ENCODE peak calls at places on chromosomes 7 and 10, in nine cellular contexts. One of them, this sample, is unnamed.

GRCh38 chr10:28807760-28808613 is 130.7 kb downstream of the BAMBI start:
- DNase-seq in stomach: no peak
- DNase-seq in ELF-1: peak; percentile 54
- DNase-seq in HTR-8/SVneo: no peak
- DNase-seq in T-cell: no peak
- DNase-seq in neural progenitor cell: no peak
- DNase-seq in fibroblast of pulmonary artery: peak; percentile 62
- DNase-seq in activated T-cell treated with anti-CD3 and anti-CD28 coated beads for 48 hours: no peak
- DNase-seq in fibroblast of mammary gland: no peak
- DNase-seq in this sample: no peak

GRCh38 chr7:38753347-38753746 is 122.2 kb upstream of the AMPH start:
- DNase-seq in stomach: no peak
- DNase-seq in activated T-cell treated with anti-CD3 and anti-CD28 coated beads for 48 hours: no peak
- DNase-seq in fibroblast of mammary gland: no peak
- DNase-seq in HTR-8/SVneo: no peak
- DNase-seq in ELF-1: no peak
- DNase-seq in fibroblast of pulmonary artery: no peak
- DNase-seq in neural progenitor cell: no peak
- DNase-seq in T-cell: no peak
- DNase-seq in this sample: no peak

GRCh38 chr7:2757361-2757903 is 69.4 kb downstream of the AMZ1 start:
- DNase-seq in T-cell: no peak
- DNase-seq in stomach: no peak
- DNase-seq in ELF-1: no peak
- DNase-seq in HTR-8/SVneo: peak; percentile 59
- DNase-seq in activated T-cell treated with anti-CD3 and anti-CD28 coated beads for 48 hours: no peak
- DNase-seq in fibroblast of pulmonary artery: no peak
- DNase-seq in neural progenitor cell: no peak
- DNase-seq in fibroblast of mammary gland: no peak
- DNase-seq in this sample: no peak

GRCh38 chr7:148927141-148927540 is 43.0 kb upstream of the EZH2 start:
- DNase-seq in activated T-cell treated with anti-CD3 and anti-CD28 coated beads for 48 hours: no peak
- DNase-seq in neural progenitor cell: no peak
- DNase-seq in fibroblast of pulmonary artery: no peak
- DNase-seq in stomach: no peak
- DNase-seq in ELF-1: no peak
- DNase-seq in T-cell: no peak
- DNase-seq in HTR-8/SVneo: no peak
- DNase-seq in fibroblast of mammary gland: no peak
- DNase-seq in this sample: no peak

GRCh38 chr7:103887853-103888602 is 101.4 kb downstream of the RELN start:
- DNase-seq in fibroblast of pulmonary artery: no peak
- DNase-seq in fibroblast of mammary gland: peak; percentile 8
- DNase-seq in stomach: no peak
- DNase-seq in neural progenitor cell: no peak
- DNase-seq in activated T-cell treated with anti-CD3 and anti-CD28 coated beads for 48 hours: no peak
- DNase-seq in HTR-8/SVneo: peak; percentile 0
- DNase-seq in T-cell: no peak
- DNase-seq in ELF-1: no peak
- DNase-seq in this sample: no peak

GRCh38 chr10:75051308-75051707 is 60.1 kb upstream of the SAMD8 start:
- DNase-seq in ELF-1: no peak
- DNase-seq in activated T-cell treated with anti-CD3 and anti-CD28 coated beads for 48 hours: no peak
- DNase-seq in fibroblast of mammary gland: no peak
- DNase-seq in fibroblast of pulmonary artery: no peak
- DNase-seq in neural progenitor cell: no peak
- DNase-seq in stomach: no peak
- DNase-seq in HTR-8/SVneo: no peak
- DNase-seq in T-cell: no peak
- DNase-seq in this sample: no peak

GRCh38 chr7:138752568-138753518 is 45.0 kb upstream of the TMEM213 start:
- DNase-seq in T-cell: peak; percentile 94
- DNase-seq in neural progenitor cell: peak; percentile 51
- DNase-seq in fibroblast of pulmonary artery: no peak
- DNase-seq in fibroblast of mammary gland: no peak
- DNase-seq in stomach: peak; percentile 51
- DNase-seq in HTR-8/SVneo: no peak
- DNase-seq in ELF-1: peak; percentile 79
- DNase-seq in activated T-cell treated with anti-CD3 and anti-CD28 coated beads for 48 hours: peak; percentile 78
- DNase-seq in this sample: peak; percentile 59

GRCh38 chr7:155228459-155228845 is 69.2 kb upstream of the INSIG1 start:
- DNase-seq in neural progenitor cell: no peak
- DNase-seq in fibroblast of pulmonary artery: peak; percentile 21
- DNase-seq in HTR-8/SVneo: no peak
- DNase-seq in ELF-1: no peak
- DNase-seq in activated T-cell treated with anti-CD3 and anti-CD28 coated beads for 48 hours: no peak
- DNase-seq in fibroblast of mammary gland: peak; percentile 21
- DNase-seq in T-cell: no peak
- DNase-seq in stomach: no peak
- DNase-seq in this sample: peak; percentile 73

GRCh38 chr7:21851445-21852043 is 94.2 kb downstream of the CDCA7L start:
- DNase-seq in fibroblast of pulmonary artery: no peak
- DNase-seq in ELF-1: no peak
- DNase-seq in T-cell: no peak
- DNase-seq in HTR-8/SVneo: no peak
- DNase-seq in activated T-cell treated with anti-CD3 and anti-CD28 coated beads for 48 hours: no peak
- DNase-seq in neural progenitor cell: no peak
- DNase-seq in fibroblast of mammary gland: no peak
- DNase-seq in stomach: no peak
- DNase-seq in this sample: no peak

GRCh38 chr7:74606101-74606908 is 51.2 kb upstream of the GTF2I start:
- DNase-seq in neural progenitor cell: peak; percentile 49
- DNase-seq in ELF-1: peak; percentile 54
- DNase-seq in HTR-8/SVneo: no peak
- DNase-seq in stomach: peak; percentile 57
- DNase-seq in fibroblast of mammary gland: no peak
- DNase-seq in activated T-cell treated with anti-CD3 and anti-CD28 coated beads for 48 hours: peak; percentile 46
- DNase-seq in T-cell: peak; percentile 15
- DNase-seq in fibroblast of pulmonary artery: no peak
- DNase-seq in this sample: peak; percentile 91

GRCh38 chr7:29086545-29086944 is 59.8 kb downstream of the CPVL start:
- DNase-seq in fibroblast of pulmonary artery: no peak
- DNase-seq in stomach: no peak
- DNase-seq in HTR-8/SVneo: no peak
- DNase-seq in fibroblast of mammary gland: no peak
- DNase-seq in activated T-cell treated with anti-CD3 and anti-CD28 coated beads for 48 hours: no peak
- DNase-seq in neural progenitor cell: no peak
- DNase-seq in ELF-1: no peak
- DNase-seq in T-cell: no peak
- DNase-seq in this sample: no peak

GRCh38 chr7:107394301-107394700 is 75.6 kb upstream of the GPR22 start:
- DNase-seq in activated T-cell treated with anti-CD3 and anti-CD28 coated beads for 48 hours: no peak
- DNase-seq in T-cell: no peak
- DNase-seq in HTR-8/SVneo: no peak
- DNase-seq in neural progenitor cell: no peak
- DNase-seq in fibroblast of pulmonary artery: peak; percentile 60
- DNase-seq in stomach: no peak
- DNase-seq in fibroblast of mammary gland: no peak
- DNase-seq in ELF-1: no peak
- DNase-seq in this sample: no peak

GRCh38 chr7:1325646-1326510 is 93.2 kb downstream of the UNCX start:
- DNase-seq in fibroblast of pulmonary artery: no peak
- DNase-seq in HTR-8/SVneo: no peak
- DNase-seq in fibroblast of mammary gland: no peak
- DNase-seq in neural progenitor cell: no peak
- DNase-seq in T-cell: no peak
- DNase-seq in ELF-1: no peak
- DNase-seq in activated T-cell treated with anti-CD3 and anti-CD28 coated beads for 48 hours: no peak
- DNase-seq in stomach: no peak
- DNase-seq in this sample: peak; percentile 61

GRCh38 chr7:74173074-74173473 is 1.1 kb upstream of the EIF4H start:
- DNase-seq in neural progenitor cell: no peak
- DNase-seq in ELF-1: peak; percentile 37
- DNase-seq in activated T-cell treated with anti-CD3 and anti-CD28 coated beads for 48 hours: no peak
- DNase-seq in T-cell: no peak
- DNase-seq in stomach: peak; percentile 48
- DNase-seq in fibroblast of mammary gland: no peak
- DNase-seq in HTR-8/SVneo: no peak
- DNase-seq in fibroblast of pulmonary artery: no peak
- DNase-seq in this sample: no peak

GRCh38 chr10:13338337-13339128 is 9.6 kb downstream of the SEPHS1 start:
- DNase-seq in ELF-1: no peak
- DNase-seq in T-cell: no peak
- DNase-seq in activated T-cell treated with anti-CD3 and anti-CD28 coated beads for 48 hours: no peak
- DNase-seq in fibroblast of mammary gland: peak; percentile 80
- DNase-seq in stomach: no peak
- DNase-seq in HTR-8/SVneo: no peak
- DNase-seq in neural progenitor cell: no peak
- DNase-seq in fibroblast of pulmonary artery: peak; percentile 60
- DNase-seq in this sample: no peak

GRCh38 chr7:19522486-19522885 is 186.4 kb downstream of the POLR1F start:
- DNase-seq in HTR-8/SVneo: peak; percentile 12
- DNase-seq in fibroblast of pulmonary artery: peak; percentile 53
- DNase-seq in activated T-cell treated with anti-CD3 and anti-CD28 coated beads for 48 hours: no peak
- DNase-seq in ELF-1: no peak
- DNase-seq in neural progenitor cell: no peak
- DNase-seq in T-cell: no peak
- DNase-seq in fibroblast of mammary gland: peak; percentile 95
- DNase-seq in stomach: no peak
- DNase-seq in this sample: no peak

GRCh38 chr7:95476904-95477594 is 8.7 kb upstream of the ASB4 start:
- DNase-seq in fibroblast of pulmonary artery: peak; percentile 87
- DNase-seq in T-cell: peak; percentile 46
- DNase-seq in stomach: peak; percentile 77
- DNase-seq in HTR-8/SVneo: peak; percentile 27
- DNase-seq in fibroblast of mammary gland: peak; percentile 76
- DNase-seq in ELF-1: peak; percentile 60
- DNase-seq in activated T-cell treated with anti-CD3 and anti-CD28 coated beads for 48 hours: peak; percentile 14
- DNase-seq in neural progenitor cell: peak; percentile 85
- DNase-seq in this sample: peak; percentile 38

GRCh38 chr10:28668363-28669226 is 8.7 kb upstream of the BAMBI start:
- DNase-seq in fibroblast of mammary gland: no peak
- DNase-seq in fibroblast of pulmonary artery: peak; percentile 37
- DNase-seq in T-cell: no peak
- DNase-seq in activated T-cell treated with anti-CD3 and anti-CD28 coated beads for 48 hours: peak; percentile 57
- DNase-seq in ELF-1: peak; percentile 92
- DNase-seq in HTR-8/SVneo: no peak
- DNase-seq in neural progenitor cell: peak; percentile 75
- DNase-seq in stomach: peak; percentile 45
- DNase-seq in this sample: peak; percentile 90

GRCh38 chr7:46322937-46323336 is 401.9 kb upstream of the IGFBP3 start:
- DNase-seq in T-cell: no peak
- DNase-seq in activated T-cell treated with anti-CD3 and anti-CD28 coated beads for 48 hours: no peak
- DNase-seq in fibroblast of mammary gland: no peak
- DNase-seq in neural progenitor cell: no peak
- DNase-seq in ELF-1: no peak
- DNase-seq in fibroblast of pulmonary artery: no peak
- DNase-seq in stomach: no peak
- DNase-seq in HTR-8/SVneo: no peak
- DNase-seq in this sample: no peak

GRCh38 chr7:54799792-54800191 is 40.8 kb upstream of the SEC61G start:
- DNase-seq in fibroblast of mammary gland: no peak
- DNase-seq in ELF-1: no peak
- DNase-seq in T-cell: no peak
- DNase-seq in activated T-cell treated with anti-CD3 and anti-CD28 coated beads for 48 hours: no peak
- DNase-seq in fibroblast of pulmonary artery: peak; percentile 35
- DNase-seq in HTR-8/SVneo: no peak
- DNase-seq in neural progenitor cell: no peak
- DNase-seq in stomach: no peak
- DNase-seq in this sample: no peak

GRCh38 chr7:151387161-151388006 is 22.5 kb downstream of the WDR86 start:
- DNase-seq in fibroblast of mammary gland: no peak
- DNase-seq in T-cell: no peak
- DNase-seq in fibroblast of pulmonary artery: no peak
- DNase-seq in activated T-cell treated with anti-CD3 and anti-CD28 coated beads for 48 hours: no peak
- DNase-seq in stomach: no peak
- DNase-seq in neural progenitor cell: no peak
- DNase-seq in ELF-1: no peak
- DNase-seq in HTR-8/SVneo: no peak
- DNase-seq in this sample: no peak

GRCh38 chr10:69567920-69568319 is 5.3 kb downstream of the NEUROG3 start:
- DNase-seq in ELF-1: peak; percentile 84
- DNase-seq in HTR-8/SVneo: peak; percentile 45
- DNase-seq in fibroblast of pulmonary artery: peak; percentile 73
- DNase-seq in T-cell: peak; percentile 13
- DNase-seq in activated T-cell treated with anti-CD3 and anti-CD28 coated beads for 48 hours: no peak
- DNase-seq in stomach: no peak
- DNase-seq in neural progenitor cell: peak; percentile 92
- DNase-seq in fibroblast of mammary gland: peak; percentile 53
- DNase-seq in this sample: peak; percentile 80

GRCh38 chr7:80439894-80440811 is 71.7 kb downstream of the GNAT3 start:
- DNase-seq in fibroblast of pulmonary artery: peak; percentile 84
- DNase-seq in ELF-1: no peak
- DNase-seq in activated T-cell treated with anti-CD3 and anti-CD28 coated beads for 48 hours: no peak
- DNase-seq in fibroblast of mammary gland: peak; percentile 90
- DNase-seq in stomach: no peak
- DNase-seq in T-cell: no peak
- DNase-seq in HTR-8/SVneo: no peak
- DNase-seq in neural progenitor cell: no peak
- DNase-seq in this sample: no peak

GRCh38 chr10:25867321-25867720 is 66.7 kb upstream of the MYO3A start:
- DNase-seq in T-cell: no peak
- DNase-seq in fibroblast of mammary gland: peak; percentile 1
- DNase-seq in HTR-8/SVneo: no peak
- DNase-seq in ELF-1: no peak
- DNase-seq in neural progenitor cell: no peak
- DNase-seq in fibroblast of pulmonary artery: peak; percentile 38
- DNase-seq in stomach: no peak
- DNase-seq in activated T-cell treated with anti-CD3 and anti-CD28 coated beads for 48 hours: no peak
- DNase-seq in this sample: no peak

GRCh38 chr7:99392659-99393362 is 15.6 kb downstream of the PDAP1 start:
- DNase-seq in ELF-1: peak; percentile 93
- DNase-seq in stomach: peak; percentile 81
- DNase-seq in neural progenitor cell: peak; percentile 90
- DNase-seq in T-cell: peak; percentile 78
- DNase-seq in fibroblast of pulmonary artery: no peak
- DNase-seq in HTR-8/SVneo: no peak
- DNase-seq in activated T-cell treated with anti-CD3 and anti-CD28 coated beads for 48 hours: peak; percentile 74
- DNase-seq in fibroblast of mammary gland: peak; percentile 59
- DNase-seq in this sample: peak; percentile 98

GRCh38 chr7:573496-574295 is 54.0 kb upstream of the PDGFA start:
- DNase-seq in fibroblast of pulmonary artery: no peak
- DNase-seq in neural progenitor cell: no peak
- DNase-seq in stomach: no peak
- DNase-seq in HTR-8/SVneo: no peak
- DNase-seq in ELF-1: no peak
- DNase-seq in activated T-cell treated with anti-CD3 and anti-CD28 coated beads for 48 hours: no peak
- DNase-seq in T-cell: no peak
- DNase-seq in fibroblast of mammary gland: no peak
- DNase-seq in this sample: peak; percentile 72

GRCh38 chr10:71531485-71532446 is 135.0 kb downstream of the CDH23 start:
- DNase-seq in activated T-cell treated with anti-CD3 and anti-CD28 coated beads for 48 hours: peak; percentile 30
- DNase-seq in ELF-1: peak; percentile 57
- DNase-seq in fibroblast of mammary gland: no peak
- DNase-seq in stomach: no peak
- DNase-seq in T-cell: peak; percentile 6
- DNase-seq in neural progenitor cell: peak; percentile 49
- DNase-seq in HTR-8/SVneo: no peak
- DNase-seq in fibroblast of pulmonary artery: no peak
- DNase-seq in this sample: no peak

GRCh38 chr7:158814637-158815036 is 14.7 kb downstream of the ESYT2 start:
- DNase-seq in ELF-1: no peak
- DNase-seq in T-cell: peak; percentile 67
- DNase-seq in fibroblast of pulmonary artery: peak; percentile 27
- DNase-seq in stomach: no peak
- DNase-seq in activated T-cell treated with anti-CD3 and anti-CD28 coated beads for 48 hours: no peak
- DNase-seq in neural progenitor cell: no peak
- DNase-seq in HTR-8/SVneo: no peak
- DNase-seq in fibroblast of mammary gland: no peak
- DNase-seq in this sample: no peak

GRCh38 chr10:118148245-118148644 is 101.5 kb upstream of the RAB11FIP2 start:
- DNase-seq in fibroblast of mammary gland: peak; percentile 39
- DNase-seq in ELF-1: no peak
- DNase-seq in neural progenitor cell: peak; percentile 22
- DNase-seq in T-cell: no peak
- DNase-seq in fibroblast of pulmonary artery: no peak
- DNase-seq in stomach: no peak
- DNase-seq in HTR-8/SVneo: no peak
- DNase-seq in activated T-cell treated with anti-CD3 and anti-CD28 coated beads for 48 hours: no peak
- DNase-seq in this sample: no peak

GRCh38 chr7:5218564-5219360 is 28.7 kb downstream of the WIPI2 start:
- DNase-seq in fibroblast of mammary gland: no peak
- DNase-seq in T-cell: no peak
- DNase-seq in HTR-8/SVneo: no peak
- DNase-seq in stomach: no peak
- DNase-seq in fibroblast of pulmonary artery: no peak
- DNase-seq in activated T-cell treated with anti-CD3 and anti-CD28 coated beads for 48 hours: no peak
- DNase-seq in neural progenitor cell: no peak
- DNase-seq in ELF-1: no peak
- DNase-seq in this sample: no peak

GRCh38 chr10:72315611-72316385 is 38.9 kb downstream of the DNAJB12 start:
- DNase-seq in activated T-cell treated with anti-CD3 and anti-CD28 coated beads for 48 hours: no peak
- DNase-seq in fibroblast of pulmonary artery: peak; percentile 92
- DNase-seq in HTR-8/SVneo: no peak
- DNase-seq in ELF-1: no peak
- DNase-seq in fibroblast of mammary gland: peak; percentile 91
- DNase-seq in neural progenitor cell: no peak
- DNase-seq in stomach: peak; percentile 89
- DNase-seq in T-cell: no peak
- DNase-seq in this sample: peak; percentile 23